ENCODE peak calls at places on chromosomes 11 and 22, in seven cellular contexts. Z is PC-3, H is H9, K is progenitor cell of endocrine pancreas, A is uterus, M is neural crest cell, O is chondrocyte. T is an unnamed sample.
A peak's percentile ranks its signal among the peaks of the same experiment; 100 is the strongest.

GRCh38 chr11:76995177-76995576 is 39.0 kb upstream of the B3GNT6 start:
- DNase-seq in Z (no peak), H (no peak), K (no peak), A (no peak), M (no peak), O (no peak), T (no peak)

GRCh38 chr22:44702479-44703219 is 645 bp downstream of the PRR5 start:
- DNase-seq in Z (peak; percentile 15), H (peak; percentile 64), K (peak; percentile 56), A (peak; percentile 25), M (peak; percentile 18), O (peak; percentile 80), T (no peak)

GRCh38 chr11:78251083-78251699 is 62.5 kb downstream of the USP35 start:
- DNase-seq in Z (peak; percentile 14), H (no peak), K (no peak), A (no peak), M (no peak), O (no peak), T (no peak)

GRCh38 chr22:23036684-23037428 is 33.5 kb upstream of the GNAZ start:
- DNase-seq in Z (peak; percentile 74), H (no peak), K (no peak), A (no peak), M (no peak), O (no peak), T (no peak)

GRCh38 chr11:114080219-114080618 is 20.7 kb downstream of the ZBTB16 start:
- DNase-seq in Z (no peak), H (no peak), K (no peak), A (no peak), M (no peak), O (no peak), T (no peak)

GRCh38 chr11:12826441-12826840 is 152.2 kb downstream of the TEAD1 start:
- DNase-seq in Z (no peak), H (no peak), K (no peak), A (no peak), M (no peak), O (no peak), T (no peak)

GRCh38 chr11:64629796-64630562 is 39.0 kb downstream of the SLC22A12 start:
- DNase-seq in Z (no peak), H (peak; percentile 96), K (peak; percentile 28), A (peak; percentile 47), M (no peak), O (no peak), T (no peak)

GRCh38 chr11:8988329-8989234 is 15.2 kb downstream of the NRIP3 start:
- DNase-seq in Z (peak; percentile 50), H (no peak), K (no peak), A (no peak), M (no peak), O (no peak), T (no peak)

GRCh38 chr22:17997456-17997855 is 26.9 kb downstream of the MICAL3 start:
- DNase-seq in Z (peak; percentile 17), H (no peak), K (no peak), A (no peak), M (no peak), O (no peak), T (no peak)

GRCh38 chr22:33785283-33785991 is 134.8 kb downstream of the LARGE1 start:
- DNase-seq in Z (peak; percentile 17), H (no peak), K (no peak), A (no peak), M (no peak), O (no peak), T (no peak)

GRCh38 chr11:32531528-32531927 is 52.1 kb upstream of the EIF3M start:
- DNase-seq in Z (peak; percentile 87), H (no peak), K (no peak), A (no peak), M (no peak), O (no peak), T (no peak)

GRCh38 chr22:19014886-19015285 is 78.8 kb upstream of the PRODH start:
- DNase-seq in Z (no peak), H (no peak), K (no peak), A (no peak), M (no peak), O (no peak), T (no peak)

GRCh38 chr11:46529086-46529905 is 64.5 kb downstream of the AMBRA1 start:
- DNase-seq in Z (peak; percentile 65), H (peak; percentile 85), K (peak; percentile 59), A (peak; percentile 30), M (peak; percentile 58), O (no peak), T (peak; percentile 64)

GRCh38 chr11:121928597-121929580 is 187.1 kb downstream of the BLID start:
- DNase-seq in Z (no peak), H (peak; percentile 49), K (no peak), A (no peak), M (peak; percentile 26), O (no peak), T (no peak)

GRCh38 chr11:9815486-9816136 is 151.7 kb downstream of the SWAP70 start:
- DNase-seq in Z (peak; percentile 40), H (no peak), K (no peak), A (no peak), M (no peak), O (no peak), T (no peak)

GRCh38 chr11:17747131-17747955 is 12.8 kb downstream of the KCNC1 start:
- DNase-seq in Z (peak; percentile 29), H (no peak), K (no peak), A (no peak), M (no peak), O (no peak), T (no peak)

GRCh38 chr11:68370211-68371111 is 58.1 kb downstream of the LRP5 start:
- DNase-seq in Z (no peak), H (no peak), K (no peak), A (no peak), M (no peak), O (no peak), T (no peak)

GRCh38 chr11:47216141-47216798 is 1.5 kb downstream of the DDB2 start:
- DNase-seq in Z (peak; percentile 90), H (no peak), K (no peak), A (peak; percentile 44), M (no peak), O (no peak), T (peak; percentile 18)

GRCh38 chr11:45368697-45369096 is 82.6 kb upstream of the SYT13 start:
- DNase-seq in Z (no peak), H (no peak), K (no peak), A (no peak), M (no peak), O (no peak), T (no peak)

GRCh38 chr11:2534957-2535672 is 90.3 kb downstream of the KCNQ1 start:
- DNase-seq in Z (no peak), H (no peak), K (no peak), A (no peak), M (no peak), O (peak; percentile 75), T (no peak)

GRCh38 chr22:17576475-17576874 is 13.2 kb downstream of the SLC25A18 start:
- DNase-seq in Z (peak; percentile 87), H (peak; percentile 55), K (no peak), A (no peak), M (no peak), O (no peak), T (no peak)

GRCh38 chr11:83020942-83021779 is 50.5 kb downstream of the RAB30 start:
- DNase-seq in Z (no peak), H (no peak), K (no peak), A (no peak), M (no peak), O (no peak), T (no peak)

GRCh38 chr11:12599408-12600143 is 74.6 kb upstream of the TEAD1 start:
- DNase-seq in Z (peak; percentile 42), H (peak; percentile 84), K (peak; percentile 55), A (peak; percentile 33), M (peak; percentile 56), O (no peak), T (peak; percentile 16)

GRCh38 chr22:20636075-20636812 is 128.8 kb downstream of the MED15 start:
- DNase-seq in Z (no peak), H (no peak), K (no peak), A (no peak), M (no peak), O (peak; percentile 90), T (no peak)

GRCh38 chr11:115422013-115422697 is 82.1 kb downstream of the CADM1 start:
- DNase-seq in Z (no peak), H (no peak), K (no peak), A (no peak), M (no peak), O (no peak), T (no peak)

GRCh38 chr11:113401718-113402117 is 14.1 kb downstream of the ANKK1 start:
- DNase-seq in Z (peak; percentile 76), H (no peak), K (no peak), A (no peak), M (no peak), O (no peak), T (no peak)

GRCh38 chr11:134472188-134472455 is 60.1 kb upstream of the B3GAT1 start:
- DNase-seq in Z (no peak), H (no peak), K (no peak), A (no peak), M (no peak), O (no peak), T (no peak)

GRCh38 chr22:32674925-32675825 is 126.3 kb upstream of the TIMP3 start:
- DNase-seq in Z (no peak), H (no peak), K (no peak), A (peak; percentile 38), M (no peak), O (no peak), T (no peak)
- TF ChIP-seq CTCF in Z (no peak), H (no peak), K (no peak), A (no peak), M (no peak), O (peak; percentile 29), T (no peak)

GRCh38 chr22:46750530-46750800 is 12.0 kb upstream of the TBC1D22A start:
- DNase-seq in Z (no peak), H (no peak), K (no peak), A (no peak), M (no peak), O (no peak), T (no peak)
- TF ChIP-seq CTCF in Z (no peak), H (no peak), K (no peak), A (no peak), M (no peak), O (no peak), T (no peak)

GRCh38 chr22:49926916-49927315 is 8.5 kb downstream of the CRELD2 start:
- DNase-seq in Z (no peak), H (no peak), K (no peak), A (no peak), M (no peak), O (no peak), T (no peak)
- TF ChIP-seq CTCF in Z (no peak), H (no peak), K (no peak), A (no peak), M (no peak), O (no peak), T (no peak)

DNA sequence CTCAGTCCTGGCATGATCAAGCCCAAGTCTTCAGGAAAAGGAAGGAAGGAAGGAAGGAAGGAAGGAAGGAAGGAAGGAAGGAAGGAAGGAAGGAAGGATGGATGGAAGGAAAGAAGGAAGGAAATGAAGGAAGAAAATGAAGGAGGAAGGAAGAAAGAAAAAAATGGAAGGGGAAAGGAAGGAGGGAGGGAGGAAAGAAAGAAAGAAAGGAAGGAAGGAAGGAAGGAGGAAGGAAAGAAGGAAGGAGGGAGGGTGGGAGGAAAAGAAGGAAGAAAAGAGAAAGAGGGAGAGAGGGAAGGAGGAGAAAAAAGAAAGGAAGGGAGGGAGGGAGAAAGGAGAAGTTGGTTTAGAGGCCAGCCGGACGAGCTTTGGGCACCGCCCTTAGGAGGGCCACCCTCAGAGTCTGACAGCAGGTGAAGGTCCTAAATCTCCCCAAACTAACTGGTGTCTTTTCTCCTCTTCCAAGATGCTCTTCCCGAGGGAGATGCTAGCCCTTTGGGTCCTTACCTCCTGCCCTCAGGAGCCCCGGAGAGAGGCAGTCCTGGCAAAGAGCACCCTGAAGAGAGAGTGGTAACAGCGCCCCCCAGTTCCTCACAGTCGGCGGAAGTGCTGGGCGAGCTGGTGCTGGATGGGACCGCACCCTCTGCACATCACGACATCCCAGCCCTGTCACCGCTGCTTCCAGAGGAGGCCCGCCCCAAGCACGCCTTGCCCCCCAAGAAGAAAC is 122.8 kb downstream of the SEZ6L start:
- DNase-seq in Z (no peak), H (peak; percentile 39), K (no peak), A (no peak), M (no peak), O (no peak), T (no peak)
- TF ChIP-seq CTCF in Z (no peak), H (no peak), K (no peak), A (no peak), M (no peak), O (no peak), T (no peak)